ENCODE peak calls at places on chromosomes 5 and 9, in ten cellular contexts. X is stomach, T is upper lobe of left lung, F is breast epithelium, L is adrenal gland, B is GM12891, V is IMR-90, P is prostate gland, N is A549, Q is spleen. J is an unnamed sample.
A peak's percentile ranks its signal among the peaks of the same experiment; 100 is the strongest.

GRCh38 chr5:10557747-10558295 is 6.0 kb upstream of the ANKRD33B start:
- DNase-seq in F (no peak), T (no peak), N (peak; percentile 82), L (no peak), X (no peak), P (no peak), Q (no peak), V (no peak), B (no peak), J (no peak)

GRCh38 chr5:146642410-146642809 is 126.4 kb upstream of the GPR151 start:
- DNase-seq in Q (no peak), L (no peak), P (no peak), V (no peak), F (no peak), N (no peak), T (no peak), B (no peak), X (no peak), J (no peak)

GRCh38 chr5:8057764-8058163 is 188.8 kb downstream of the MTRR start:
- DNase-seq in B (no peak), P (no peak), X (no peak), V (peak; percentile 56), F (no peak), L (no peak), N (no peak), Q (no peak), T (no peak), J (no peak)

GRCh38 chr9:123360161-123361085 is 4.4 kb downstream of the CRB2 start:
- DNase-seq in Q (no peak), L (no peak), V (no peak), P (no peak), X (peak; percentile 75), F (no peak), T (peak; percentile 92), N (peak; percentile 56), B (peak; percentile 79), J (no peak)

GRCh38 chr9:81022177-81022576 is 667.2 kb downstream of the TLE1 start:
- DNase-seq in P (no peak), F (no peak), B (no peak), V (peak; percentile 81), N (no peak), X (no peak), L (no peak), T (no peak), Q (no peak), J (no peak)

GRCh38 chr5:90528704-90529233 is 615 bp downstream of the LYSMD3 start:
- DNase-seq in V (peak; percentile 29), Q (no peak), B (peak; percentile 2), L (no peak), T (no peak), X (no peak), P (peak; percentile 5), N (no peak), F (no peak), J (no peak)

GRCh38 chr5:175306381-175306780 is 137.6 kb downstream of the DRD1 start:
- DNase-seq in T (no peak), Q (no peak), X (no peak), B (no peak), L (no peak), N (peak; percentile 23), F (no peak), P (no peak), V (no peak), J (no peak)

GRCh38 chr9:131238402-131239021 is 37.8 kb downstream of the FAM78A start:
- DNase-seq in L (no peak), Q (peak; percentile 86), T (peak; percentile 82), F (no peak), P (no peak), X (no peak), V (peak; percentile 56), N (no peak), B (no peak), J (no peak)

DNA sequence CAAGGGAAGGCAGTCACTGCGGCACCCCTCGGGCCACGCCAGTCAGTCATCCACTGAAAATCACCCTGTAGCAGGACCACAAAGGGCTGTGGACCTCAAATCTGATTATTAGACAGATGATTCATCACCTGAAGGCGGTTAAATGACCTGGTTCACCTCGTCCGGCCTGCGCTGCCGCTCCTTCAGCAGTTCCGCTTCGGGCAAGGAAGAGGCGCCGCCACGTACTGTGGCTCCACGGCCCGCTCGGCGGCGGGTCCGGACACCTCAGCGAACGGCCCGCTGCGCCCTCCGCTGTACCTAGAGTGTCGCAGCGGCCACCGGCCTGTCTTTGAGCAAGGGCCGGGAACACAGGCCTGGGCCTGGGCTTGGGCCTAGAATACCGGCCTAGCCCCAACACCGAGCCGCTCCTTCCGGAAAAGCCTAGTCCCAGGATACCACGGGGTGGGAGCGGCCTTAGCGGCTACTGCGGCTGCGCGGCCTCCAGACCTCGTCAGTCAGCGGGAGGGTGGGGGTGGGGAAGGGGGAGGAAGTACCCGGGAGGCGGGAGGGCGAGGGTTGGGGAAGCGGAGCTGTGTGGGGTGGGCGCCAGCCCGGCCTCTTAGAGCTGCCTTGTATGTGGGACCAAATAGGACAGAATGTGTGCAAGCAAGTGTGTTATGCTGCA is at the start of gene KLHL9:
- DNase-seq in B (peak; percentile 82), X (peak; percentile 93), N (peak; percentile 94), T (peak; percentile 98), F (peak; percentile 89), Q (peak; percentile 95), V (peak; percentile 88), L (peak; percentile 94), P (peak; percentile 91), J (peak; percentile 86)
- TF ChIP-seq POLR2A in B (no peak), X (no peak), N (peak; percentile 71), T (peak; percentile 63), F (peak; percentile 52), Q (no peak), V (peak; percentile 79), L (peak; percentile 53), P (peak; percentile 62), J (peak; percentile 49)

GRCh38 chr9:96417051-96417586 is 1.1 kb downstream of the ZNF367 start:
- DNase-seq in F (peak; percentile 83), N (peak; percentile 88), T (peak; percentile 97), B (peak; percentile 81), X (peak; percentile 91), L (peak; percentile 86), Q (peak; percentile 97), P (peak; percentile 84), V (peak; percentile 72), J (peak; percentile 89)

GRCh38 chr9:96419691-96419969 is 1.5 kb upstream of the ZNF367 start:
- DNase-seq in F (no peak), L (no peak), Q (no peak), P (no peak), B (no peak), N (no peak), V (no peak), T (no peak), X (no peak), J (no peak)

GRCh38 chr9:96418920-96419690 is 935 bp upstream of the ZNF367 start:
- DNase-seq in X (peak; percentile 74), T (peak; percentile 95), F (no peak), V (peak; percentile 13), B (peak; percentile 32), P (peak; percentile 44), L (peak; percentile 61), N (peak; percentile 80), Q (peak; percentile 95), J (peak; percentile 78)

GRCh38 chr9:96418074-96418919 is at the start of gene ZNF367:
- DNase-seq in F (peak; percentile 95), L (peak; percentile 97), B (peak; percentile 81), Q (peak; percentile 98), T (peak; percentile 99), X (peak; percentile 97), N (peak; percentile 97), P (peak; percentile 97), V (peak; percentile 95), J (peak; percentile 97)

DNA sequence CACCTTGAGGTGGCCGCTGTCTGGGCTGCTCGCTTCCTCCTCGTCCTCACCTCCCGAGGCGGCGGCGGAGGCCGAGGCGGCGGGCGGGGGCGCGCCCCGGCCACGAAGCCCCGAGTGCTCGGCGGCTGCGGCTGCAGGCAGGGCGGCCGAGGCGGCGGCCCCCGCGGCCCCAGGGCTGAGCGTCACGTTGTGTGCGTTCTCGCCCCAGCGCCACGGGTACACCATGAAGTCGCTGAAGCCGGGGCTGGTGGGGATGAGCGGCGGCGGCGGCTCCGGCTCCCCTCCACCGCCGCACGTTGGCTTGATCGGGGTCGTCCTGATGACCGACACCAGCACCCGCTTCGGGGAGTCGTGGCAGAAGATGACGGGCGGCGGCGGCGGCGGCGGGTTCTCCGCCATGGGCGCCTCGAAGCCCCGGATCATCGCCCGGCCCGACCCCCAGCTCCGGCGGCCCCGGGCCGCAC is 528 bp downstream of the ZNF367 start:
- DNase-seq in V (no peak), F (no peak), X (no peak), Q (peak; percentile 92), B (peak; percentile 17), T (peak; percentile 91), L (peak; percentile 21), P (no peak), N (no peak), J (peak; percentile 34)
- TF ChIP-seq POLR2A in V (no peak), F (no peak), X (no peak), Q (no peak), B (no peak), T (no peak), L (no peak), P (no peak), N (no peak), J (no peak)

GRCh38 chr9:95507456-95508241 is 9.1 kb downstream of the PTCH1 start:
- DNase-seq in X (peak; percentile 47), B (no peak), T (peak; percentile 83), P (peak; percentile 69), L (peak; percentile 54), Q (no peak), N (peak; percentile 86), F (no peak), V (peak; percentile 73), J (peak; percentile 79)

GRCh38 chr9:95505072-95505471 is 11.7 kb downstream of the PTCH1 start:
- DNase-seq in T (no peak), B (no peak), L (no peak), X (no peak), P (no peak), F (no peak), V (no peak), Q (no peak), N (no peak), J (no peak)

GRCh38 chr9:95505676-95506437 is 10.9 kb downstream of the PTCH1 start:
- DNase-seq in N (peak; percentile 31), Q (no peak), L (no peak), P (peak; percentile 56), T (peak; percentile 92), F (no peak), X (peak; percentile 59), V (peak; percentile 63), B (peak; percentile 58), J (peak; percentile 90)

GRCh38 chr9:95506692-95507455 is 9.9 kb downstream of the PTCH1 start:
- DNase-seq in P (no peak), T (peak; percentile 89), F (no peak), B (no peak), Q (peak; percentile 88), V (peak; percentile 58), N (peak; percentile 65), X (peak; percentile 54), L (no peak), J (peak; percentile 78)

DNA sequence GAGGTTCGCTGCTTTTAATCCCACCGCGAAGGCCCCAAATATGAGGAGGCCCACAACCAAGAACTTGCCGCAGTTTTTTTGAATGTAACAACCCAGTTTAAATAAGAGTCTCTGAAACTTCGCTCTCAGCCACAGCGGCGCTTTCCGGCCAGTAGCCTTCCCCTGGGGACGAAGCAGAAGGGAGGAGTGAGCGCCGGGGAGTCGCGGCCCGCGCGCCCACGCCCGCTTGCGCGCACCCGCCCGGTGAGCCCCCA is 10.4 kb downstream of the PTCH1 start:
- DNase-seq in L (peak; percentile 45), N (peak; percentile 36), P (no peak), T (peak; percentile 86), F (no peak), V (peak; percentile 47), B (no peak), Q (no peak), X (no peak), J (peak; percentile 80)
- TF ChIP-seq POLR2A in L (no peak), N (no peak), P (no peak), T (no peak), F (no peak), V (no peak), B (no peak), Q (no peak), X (no peak), J (no peak)

DNA sequence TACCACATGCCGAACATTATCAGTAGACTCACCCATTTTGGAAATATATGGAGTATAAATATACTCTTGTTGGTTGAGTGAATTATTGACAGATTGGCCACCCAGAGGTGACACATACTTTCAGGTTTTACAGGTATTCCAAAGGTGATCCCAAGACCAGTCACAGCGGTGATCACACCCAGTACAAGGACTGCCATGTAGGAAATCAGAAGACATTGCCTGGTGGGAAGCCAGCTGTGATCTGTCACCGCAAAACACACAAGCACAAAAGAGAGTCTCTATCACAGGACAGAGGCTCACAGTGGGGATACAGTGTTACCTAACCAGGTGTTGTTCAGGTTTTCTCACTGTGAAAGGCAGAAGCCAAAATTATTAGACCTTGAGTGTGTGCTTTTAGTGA is 15.8 kb downstream of the BTF3 start:
- DNase-seq in Q (no peak), P (no peak), T (no peak), F (no peak), L (no peak), N (no peak), X (peak; percentile 52), V (no peak), B (no peak), J (no peak)
- TF ChIP-seq POLR2A in Q (no peak), P (no peak), T (no peak), F (no peak), L (no peak), N (no peak), X (no peak), V (no peak), B (no peak), J (no peak)